ENCODE peak calls at places on chromosomes 1 and 21, in five cellular contexts. U is kidney epithelial cell, A is ascending aorta, D is heart left ventricle, O is Panc1. R is an unnamed sample.

GRCh38 chr1:2533356-2533755 is 3.3 kb upstream of the HES5 start:
- DNase-seq in U (no peak), D (no peak), A (no peak), O (no peak), R (no peak)

GRCh38 chr1:58932820-58933598 is 149.2 kb upstream of the JUN start:
- DNase-seq in O (peak; percentile 71), D (no peak), A (peak; percentile 67), U (peak; percentile 80), R (no peak)

GRCh38 chr1:25519624-25520023 is 23.8 kb upstream of the LDLRAP1 start:
- DNase-seq in U (peak; percentile 63), O (no peak), A (no peak), D (no peak), R (no peak)

GRCh38 chr1:91817506-91817905 is 68.4 kb downstream of the TGFBR3 start:
- DNase-seq in A (no peak), D (no peak), U (no peak), O (no peak), R (no peak)

GRCh38 chr1:119435061-119435460 is 20.1 kb downstream of the HSD3B2 start:
- DNase-seq in U (no peak), D (no peak), O (no peak), A (no peak), R (no peak)

GRCh38 chr1:166379447-166379846 is 212.6 kb upstream of the FAM78B start:
- DNase-seq in U (no peak), A (no peak), O (no peak), D (peak; percentile 74), R (no peak)

GRCh38 chr1:213996320-213997022 is 8.7 kb downstream of the PROX1 start:
- DNase-seq in D (peak; percentile 62), U (no peak), O (no peak), A (no peak), R (no peak)

GRCh38 chr1:9881838-9882249 is 28.2 kb downstream of the CTNNBIP1 start:
- DNase-seq in D (no peak), A (no peak), O (no peak), U (no peak), R (no peak)

GRCh38 chr21:44872568-44873355 is 728 bp downstream of the PTTG1IP start:
- DNase-seq in A (no peak), O (no peak), D (no peak), U (no peak), R (no peak)

GRCh38 chr1:221667504-221667903 is 74.4 kb downstream of the DUSP10 start:
- DNase-seq in U (peak; percentile 67), D (no peak), O (no peak), A (no peak), R (no peak)

GRCh38 chr1:115337276-115337632 is 795 bp downstream of the NGF start:
- DNase-seq in O (no peak), U (no peak), D (no peak), A (no peak), R (no peak)

GRCh38 chr1:178516110-178516509 is 3.2 kb downstream of the TEX35 start:
- DNase-seq in U (no peak), A (no peak), D (no peak), O (no peak), R (no peak)

DNA sequence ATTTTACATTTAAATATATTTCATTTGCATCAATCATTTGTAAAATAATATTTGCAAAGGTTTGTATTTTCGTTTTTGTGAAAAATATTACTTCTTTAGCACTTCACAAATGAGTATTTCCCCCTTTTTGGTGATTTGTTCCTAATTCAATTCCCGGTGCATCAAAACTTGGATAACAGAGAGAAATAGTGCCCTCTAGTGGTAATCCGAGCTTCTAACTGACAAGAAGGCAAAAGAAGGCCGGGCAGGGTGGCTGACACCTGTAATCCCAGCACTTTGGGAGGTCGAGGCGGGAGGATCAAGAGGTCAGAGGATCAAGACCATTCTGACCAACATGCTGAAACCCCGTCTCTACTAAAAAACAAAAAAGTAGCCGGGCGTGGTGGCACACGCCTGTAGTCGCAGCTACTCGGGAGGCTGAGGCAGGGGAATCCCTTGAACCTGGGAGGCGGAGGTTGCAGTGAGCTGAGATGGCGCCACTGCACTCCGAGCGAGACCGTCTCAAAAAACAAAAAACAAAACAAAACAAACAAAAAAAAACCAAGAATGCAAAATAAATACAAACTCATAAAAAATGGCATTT is 137.7 kb downstream of the COL11A1 start:
- DNase-seq in O (peak; percentile 8), D (no peak), A (no peak), U (peak; percentile 29), R (no peak)
- TF ChIP-seq CTCF in O (peak; percentile 74), D (peak; percentile 34), A (peak; percentile 26), U (peak; percentile 66), R (no peak)

GRCh38 chr1:150974580-150975478 is at the start of gene CERS2:
- DNase-seq in A (peak; percentile 90), U (no peak), D (peak; percentile 83), O (no peak), R (peak; percentile 68)
- TF ChIP-seq CTCF in A (no peak), U (no peak), D (no peak), O (no peak), R (no peak)

GRCh38 chr21:41133896-41134522 is 34.0 kb upstream of the BACE2 start:
- DNase-seq in D (no peak), A (no peak), U (no peak), O (peak; percentile 28), R (no peak)
- TF ChIP-seq CTCF in D (peak; percentile 50), A (peak; percentile 27), U (peak; percentile 67), O (peak; percentile 77), R (no peak)

DNA sequence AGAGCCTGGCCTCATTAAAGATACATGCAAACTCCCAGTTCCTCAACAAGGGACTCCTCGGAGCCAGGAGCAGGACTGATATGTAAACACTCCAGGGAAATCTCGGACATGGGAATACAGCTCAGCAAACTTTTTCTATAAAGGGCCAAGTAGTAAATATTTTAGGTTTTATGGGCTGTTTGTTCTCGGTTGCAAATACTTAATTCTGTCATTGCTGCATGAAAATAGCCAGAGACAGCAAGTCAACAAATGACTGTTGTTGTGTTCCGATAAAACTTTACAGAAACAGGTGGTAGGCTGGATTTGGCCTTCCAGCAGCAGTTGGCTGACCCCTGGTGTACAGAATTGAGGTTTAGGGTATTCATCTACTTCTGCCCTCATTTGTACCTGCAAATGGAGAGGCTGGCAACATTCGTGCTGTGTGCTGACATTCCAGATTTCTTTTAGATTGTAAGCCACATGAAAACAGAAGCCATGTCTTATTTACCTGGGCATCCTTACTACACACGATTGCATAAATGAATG is 360.3 kb downstream of the NTNG1 start:
- DNase-seq in U (no peak), D (no peak), O (no peak), A (no peak), R (no peak)
- TF ChIP-seq CTCF in U (no peak), D (no peak), O (no peak), A (no peak), R (no peak)

GRCh38 chr1:30536530-30536929 is 186.9 kb downstream of the MATN1 start:
- DNase-seq in D (no peak), A (no peak), O (no peak), U (no peak), R (no peak)
- TF ChIP-seq CTCF in D (no peak), A (no peak), O (no peak), U (no peak), R (no peak)

GRCh38 chr21:41876928-41877652 is 2.1 kb downstream of the PRDM15 start:
- DNase-seq in A (no peak), U (no peak), D (no peak), O (no peak), R (no peak)
- TF ChIP-seq CTCF in A (no peak), U (no peak), D (no peak), O (no peak), R (no peak)